ENCODE peak calls at places on chromosomes 6 and 20, in seven cellular contexts. Z is GM23338, Q is choroid plexus epithelial cell, F is uterus, S is H1, I is heart left ventricle, K is brain microvascular endothelial cell. O is an unnamed sample.

GRCh38 chr20:46330831-46331371 is 22.6 kb upstream of the CDH22 start:
- DNase-seq in Z (no peak), Q (no peak), F (no peak), S (no peak), I (no peak), K (no peak), O (no peak)

GRCh38 chr6:22785036-22785435 is 215.7 kb downstream of the HDGFL1 start:
- DNase-seq in Z (peak; percentile 17), Q (peak; percentile 16), F (no peak), S (no peak), I (no peak), K (no peak), O (no peak)

GRCh38 chr20:1087311-1087710 is 31.1 kb upstream of the PSMF1 start:
- DNase-seq in Z (no peak), Q (no peak), F (no peak), S (no peak), I (no peak), K (no peak), O (no peak)

GRCh38 chr20:49245921-49246740 is 26.9 kb downstream of the DDX27 start:
- DNase-seq in Z (peak; percentile 71), Q (peak; percentile 78), F (no peak), S (no peak), I (no peak), K (peak; percentile 39), O (peak; percentile 47)

GRCh38 chr6:168210239-168211107 is 109.1 kb downstream of the DACT2 start:
- DNase-seq in Z (no peak), Q (peak; percentile 64), F (no peak), S (no peak), I (no peak), K (no peak), O (no peak)

GRCh38 chr20:14700641-14700965 is 363.2 kb upstream of the FLRT3 start:
- DNase-seq in Z (no peak), Q (peak; percentile 19), F (no peak), S (no peak), I (no peak), K (no peak), O (peak; percentile 86)

GRCh38 chr6:41894366-41895299 is 542 bp downstream of the USP49 start:
- DNase-seq in Z (peak; percentile 61), Q (no peak), F (peak; percentile 18), S (no peak), I (no peak), K (no peak), O (peak; percentile 19)

GRCh38 chr20:13288357-13288756 is 67.3 kb downstream of the ISM1 start:
- DNase-seq in Z (no peak), Q (no peak), F (no peak), S (no peak), I (no peak), K (no peak), O (no peak)

GRCh38 chr6:12298017-12298958 is 8.1 kb downstream of the EDN1 start:
- DNase-seq in Z (no peak), Q (no peak), F (no peak), S (no peak), I (no peak), K (no peak), O (no peak)

GRCh38 chr6:22064558-22064957 is 232.3 kb downstream of the PRL start:
- DNase-seq in Z (no peak), Q (no peak), F (no peak), S (no peak), I (no peak), K (no peak), O (no peak)

GRCh38 chr20:21521596-21522478 is 8.0 kb upstream of the NKX2-2 start:
- DNase-seq in Z (peak; percentile 63), Q (no peak), F (no peak), S (no peak), I (no peak), K (no peak), O (no peak)

GRCh38 chr6:169960891-169961611 is 209.6 kb downstream of the ERMARD start:
- DNase-seq in Z (no peak), Q (no peak), F (peak; percentile 10), S (no peak), I (no peak), K (no peak), O (no peak)

GRCh38 chr6:103797738-103798137 is 1062.0 kb downstream of the HACE1 start:
- DNase-seq in Z (peak; percentile 64), Q (peak; percentile 10), F (no peak), S (no peak), I (no peak), K (no peak), O (peak; percentile 4)

GRCh38 chr6:3744901-3745470 is 6.5 kb downstream of the PXDC1 start:
- DNase-seq in Z (no peak), Q (no peak), F (peak; percentile 21), S (no peak), I (no peak), K (no peak), O (no peak)

GRCh38 chr6:35919827-35920751 is 809 bp downstream of the SRPK1 start:
- DNase-seq in Z (peak; percentile 58), Q (peak; percentile 70), F (no peak), S (no peak), I (no peak), K (peak; percentile 63), O (peak; percentile 93)

GRCh38 chr6:20203561-20204528 is 8.4 kb downstream of the MBOAT1 start:
- DNase-seq in Z (no peak), Q (no peak), F (no peak), S (no peak), I (no peak), K (no peak), O (peak; percentile 18)

GRCh38 chr20:44188752-44189151 is 1.8 kb upstream of the JPH2 start:
- DNase-seq in Z (no peak), Q (peak; percentile 21), F (peak; percentile 57), S (no peak), I (no peak), K (no peak), O (no peak)

GRCh38 chr20:24950836-24951525 is 1.9 kb downstream of the CST7 start:
- DNase-seq in Z (no peak), Q (no peak), F (no peak), S (no peak), I (no peak), K (no peak), O (no peak)

GRCh38 chr20:15976047-15976731 is 597.1 kb downstream of the KIF16B start:
- DNase-seq in Z (peak; percentile 85), Q (peak; percentile 1), F (no peak), S (peak; percentile 64), I (no peak), K (no peak), O (no peak)

GRCh38 chr20:50577175-50578018 is 67.2 kb downstream of the PTPN1 start:
- DNase-seq in Z (no peak), Q (no peak), F (no peak), S (no peak), I (peak; percentile 83), K (no peak), O (no peak)

GRCh38 chr20:50574586-50574985 is 64.4 kb downstream of the PTPN1 start:
- DNase-seq in Z (no peak), Q (no peak), F (no peak), S (no peak), I (no peak), K (no peak), O (no peak)

GRCh38 chr20:50578061-50578777 is 68.0 kb downstream of the PTPN1 start:
- DNase-seq in Z (no peak), Q (no peak), F (no peak), S (no peak), I (no peak), K (no peak), O (no peak)

GRCh38 chr20:50574108-50574507 is 63.9 kb downstream of the PTPN1 start:
- DNase-seq in Z (no peak), Q (no peak), F (no peak), S (no peak), I (no peak), K (no peak), O (no peak)

GRCh38 chr20:50575869-50576720 is 65.9 kb downstream of the PTPN1 start:
- DNase-seq in Z (peak; percentile 80), Q (peak; percentile 72), F (peak; percentile 69), S (no peak), I (peak; percentile 78), K (peak; percentile 37), O (peak; percentile 36)
- TF ChIP-seq CTCF in Z (peak; percentile 90), Q (peak; percentile 82), F (peak; percentile 75), S (peak; percentile 90), I (peak; percentile 53), K (peak; percentile 85), O (peak; percentile 80)

GRCh38 chr20:63951398-63952209 is 4.6 kb downstream of the UCKL1 start:
- DNase-seq in Z (no peak), Q (no peak), F (no peak), S (no peak), I (peak; percentile 67), K (no peak), O (no peak)
- H3K4me3 ChIP-seq in Z (no peak overlapping the region), Q (no peak overlapping the region), F (peak overlapping the region; percentile 3), S (no peak overlapping the region), I (peak overlapping the region; percentile 18), K (no peak overlapping the region), O (no peak overlapping the region)

GRCh38 chr6:158496700-158497099 is 63.2 kb upstream of the TMEM181 start:
- DNase-seq in Z (peak; percentile 41), Q (no peak), F (no peak), S (no peak), I (no peak), K (no peak), O (no peak)
- TF ChIP-seq CTCF in Z (peak; percentile 64), Q (no peak), F (no peak), S (peak; percentile 66), I (no peak), K (no peak), O (no peak)

GRCh38 chr6:166905013-166905412 is 51.3 kb downstream of the RNASET2 start:
- DNase-seq in Z (no peak), Q (no peak), F (no peak), S (no peak), I (no peak), K (no peak), O (no peak)
- H3K4me3 ChIP-seq in Z (no peak overlapping the region), Q (no peak overlapping the region), F (no peak overlapping the region), S (no peak overlapping the region), I (no peak overlapping the region), K (no peak overlapping the region), O (no peak overlapping the region)

O was measured in bronchial epithelial cell.